ENCODE peak calls at places on chromosomes 12 and 14, in eight cellular contexts. One of them, this sample, is unnamed.
A peak's percentile ranks its signal among the peaks of the same experiment; 100 is the strongest.

GRCh38 chr14:55441286-55441685 is 870 bp upstream of the TBPL2 start:
- DNase-seq in left ventricle myocardium inferior: no peak
- DNase-seq in stimulated activated CD8-positive, alpha-beta memory T cell treated with anti-CD3 and anti-CD28 coated beads, Interleukin-7, amount 100 ng/mL, for 1 hour: no peak
- DNase-seq in stimulated activated CD4-positive, alpha-beta T cell treated with anti-CD3 and anti-CD28 coated beads, Interleukin-1b, Interleukin-23, amount 100 ng/mL, for 1 hour: no peak
- DNase-seq in activated CD8-positive, alpha-beta memory T cell treated with anti-CD3 and anti-CD28 coated beads for 4 hours: no peak
- DNase-seq in GM04504: no peak
- DNase-seq in cardiac muscle cell: no peak
- DNase-seq in stomach: no peak
- DNase-seq in this sample: no peak

GRCh38 chr12:131117438-131118245 is 163.9 kb downstream of the ADGRD1 start:
- DNase-seq in cardiac muscle cell: no peak
- DNase-seq in GM04504: no peak
- DNase-seq in activated CD8-positive, alpha-beta memory T cell treated with anti-CD3 and anti-CD28 coated beads for 4 hours: no peak
- DNase-seq in stimulated activated CD8-positive, alpha-beta memory T cell treated with anti-CD3 and anti-CD28 coated beads, Interleukin-7, amount 100 ng/mL, for 1 hour: no peak
- DNase-seq in stomach: no peak
- DNase-seq in left ventricle myocardium inferior: no peak
- DNase-seq in stimulated activated CD4-positive, alpha-beta T cell treated with anti-CD3 and anti-CD28 coated beads, Interleukin-1b, Interleukin-23, amount 100 ng/mL, for 1 hour: no peak
- DNase-seq in this sample: no peak

GRCh38 chr12:84996759-84997158 is 39.3 kb downstream of the TSPAN19 start:
- DNase-seq in cardiac muscle cell: no peak
- DNase-seq in GM04504: no peak
- DNase-seq in stimulated activated CD4-positive, alpha-beta T cell treated with anti-CD3 and anti-CD28 coated beads, Interleukin-1b, Interleukin-23, amount 100 ng/mL, for 1 hour: no peak
- DNase-seq in activated CD8-positive, alpha-beta memory T cell treated with anti-CD3 and anti-CD28 coated beads for 4 hours: no peak
- DNase-seq in stomach: no peak
- DNase-seq in stimulated activated CD8-positive, alpha-beta memory T cell treated with anti-CD3 and anti-CD28 coated beads, Interleukin-7, amount 100 ng/mL, for 1 hour: no peak
- DNase-seq in left ventricle myocardium inferior: no peak
- DNase-seq in this sample: no peak

GRCh38 chr14:88933203-88933602 is 108.8 kb downstream of the TTC8 start:
- DNase-seq in stomach: no peak
- DNase-seq in stimulated activated CD4-positive, alpha-beta T cell treated with anti-CD3 and anti-CD28 coated beads, Interleukin-1b, Interleukin-23, amount 100 ng/mL, for 1 hour: no peak
- DNase-seq in stimulated activated CD8-positive, alpha-beta memory T cell treated with anti-CD3 and anti-CD28 coated beads, Interleukin-7, amount 100 ng/mL, for 1 hour: no peak
- DNase-seq in left ventricle myocardium inferior: no peak
- DNase-seq in cardiac muscle cell: peak; percentile 11
- DNase-seq in activated CD8-positive, alpha-beta memory T cell treated with anti-CD3 and anti-CD28 coated beads for 4 hours: no peak
- DNase-seq in GM04504: no peak
- DNase-seq in this sample: no peak

GRCh38 chr14:63677891-63678379 is 36.3 kb upstream of the WDR89 start:
- DNase-seq in GM04504: peak; percentile 69
- DNase-seq in cardiac muscle cell: peak; percentile 44
- DNase-seq in stimulated activated CD4-positive, alpha-beta T cell treated with anti-CD3 and anti-CD28 coated beads, Interleukin-1b, Interleukin-23, amount 100 ng/mL, for 1 hour: no peak
- DNase-seq in left ventricle myocardium inferior: no peak
- DNase-seq in activated CD8-positive, alpha-beta memory T cell treated with anti-CD3 and anti-CD28 coated beads for 4 hours: no peak
- DNase-seq in stimulated activated CD8-positive, alpha-beta memory T cell treated with anti-CD3 and anti-CD28 coated beads, Interleukin-7, amount 100 ng/mL, for 1 hour: no peak
- DNase-seq in stomach: no peak
- DNase-seq in this sample: no peak

GRCh38 chr14:68146812-68147211 is 327.2 kb downstream of the RAD51B start:
- DNase-seq in GM04504: peak; percentile 91
- DNase-seq in stomach: no peak
- DNase-seq in stimulated activated CD8-positive, alpha-beta memory T cell treated with anti-CD3 and anti-CD28 coated beads, Interleukin-7, amount 100 ng/mL, for 1 hour: no peak
- DNase-seq in left ventricle myocardium inferior: no peak
- DNase-seq in activated CD8-positive, alpha-beta memory T cell treated with anti-CD3 and anti-CD28 coated beads for 4 hours: no peak
- DNase-seq in cardiac muscle cell: peak; percentile 97
- DNase-seq in stimulated activated CD4-positive, alpha-beta T cell treated with anti-CD3 and anti-CD28 coated beads, Interleukin-1b, Interleukin-23, amount 100 ng/mL, for 1 hour: no peak
- DNase-seq in this sample: no peak

GRCh38 chr12:32069071-32069470 is 37.6 kb upstream of the BICD1 start:
- DNase-seq in GM04504: no peak
- DNase-seq in activated CD8-positive, alpha-beta memory T cell treated with anti-CD3 and anti-CD28 coated beads for 4 hours: no peak
- DNase-seq in stimulated activated CD4-positive, alpha-beta T cell treated with anti-CD3 and anti-CD28 coated beads, Interleukin-1b, Interleukin-23, amount 100 ng/mL, for 1 hour: no peak
- DNase-seq in left ventricle myocardium inferior: no peak
- DNase-seq in stimulated activated CD8-positive, alpha-beta memory T cell treated with anti-CD3 and anti-CD28 coated beads, Interleukin-7, amount 100 ng/mL, for 1 hour: no peak
- DNase-seq in cardiac muscle cell: no peak
- DNase-seq in stomach: no peak
- DNase-seq in this sample: no peak

GRCh38 chr14:31968107-31968810 is 108.8 kb upstream of the ARHGAP5 start:
- DNase-seq in stimulated activated CD8-positive, alpha-beta memory T cell treated with anti-CD3 and anti-CD28 coated beads, Interleukin-7, amount 100 ng/mL, for 1 hour: no peak
- DNase-seq in stimulated activated CD4-positive, alpha-beta T cell treated with anti-CD3 and anti-CD28 coated beads, Interleukin-1b, Interleukin-23, amount 100 ng/mL, for 1 hour: no peak
- DNase-seq in left ventricle myocardium inferior: no peak
- DNase-seq in cardiac muscle cell: peak; percentile 37
- DNase-seq in GM04504: peak; percentile 34
- DNase-seq in activated CD8-positive, alpha-beta memory T cell treated with anti-CD3 and anti-CD28 coated beads for 4 hours: no peak
- DNase-seq in stomach: no peak
- DNase-seq in this sample: no peak

GRCh38 chr12:119808441-119808840 is 68.7 kb downstream of the CIT start:
- DNase-seq in activated CD8-positive, alpha-beta memory T cell treated with anti-CD3 and anti-CD28 coated beads for 4 hours: no peak
- DNase-seq in left ventricle myocardium inferior: no peak
- DNase-seq in stomach: no peak
- DNase-seq in cardiac muscle cell: no peak
- DNase-seq in stimulated activated CD8-positive, alpha-beta memory T cell treated with anti-CD3 and anti-CD28 coated beads, Interleukin-7, amount 100 ng/mL, for 1 hour: no peak
- DNase-seq in stimulated activated CD4-positive, alpha-beta T cell treated with anti-CD3 and anti-CD28 coated beads, Interleukin-1b, Interleukin-23, amount 100 ng/mL, for 1 hour: no peak
- DNase-seq in GM04504: peak; percentile 49
- DNase-seq in this sample: no peak

GRCh38 chr14:85280074-85280473 is 249.9 kb upstream of the FLRT2 start:
- DNase-seq in stimulated activated CD4-positive, alpha-beta T cell treated with anti-CD3 and anti-CD28 coated beads, Interleukin-1b, Interleukin-23, amount 100 ng/mL, for 1 hour: no peak
- DNase-seq in GM04504: no peak
- DNase-seq in stomach: no peak
- DNase-seq in cardiac muscle cell: no peak
- DNase-seq in stimulated activated CD8-positive, alpha-beta memory T cell treated with anti-CD3 and anti-CD28 coated beads, Interleukin-7, amount 100 ng/mL, for 1 hour: no peak
- DNase-seq in activated CD8-positive, alpha-beta memory T cell treated with anti-CD3 and anti-CD28 coated beads for 4 hours: no peak
- DNase-seq in left ventricle myocardium inferior: no peak
- DNase-seq in this sample: no peak

GRCh38 chr12:50057896-50058670 is 687 bp downstream of the ASIC1 start:
- DNase-seq in stimulated activated CD8-positive, alpha-beta memory T cell treated with anti-CD3 and anti-CD28 coated beads, Interleukin-7, amount 100 ng/mL, for 1 hour: no peak
- DNase-seq in stomach: no peak
- DNase-seq in stimulated activated CD4-positive, alpha-beta T cell treated with anti-CD3 and anti-CD28 coated beads, Interleukin-1b, Interleukin-23, amount 100 ng/mL, for 1 hour: no peak
- DNase-seq in cardiac muscle cell: no peak
- DNase-seq in left ventricle myocardium inferior: no peak
- DNase-seq in GM04504: no peak
- DNase-seq in activated CD8-positive, alpha-beta memory T cell treated with anti-CD3 and anti-CD28 coated beads for 4 hours: no peak
- DNase-seq in this sample: no peak

GRCh38 chr12:93714382-93714781 is 37.2 kb downstream of the CRADD start:
- DNase-seq in cardiac muscle cell: no peak
- DNase-seq in stimulated activated CD8-positive, alpha-beta memory T cell treated with anti-CD3 and anti-CD28 coated beads, Interleukin-7, amount 100 ng/mL, for 1 hour: no peak
- DNase-seq in left ventricle myocardium inferior: no peak
- DNase-seq in GM04504: peak; percentile 51
- DNase-seq in activated CD8-positive, alpha-beta memory T cell treated with anti-CD3 and anti-CD28 coated beads for 4 hours: no peak
- DNase-seq in stomach: no peak
- DNase-seq in stimulated activated CD4-positive, alpha-beta T cell treated with anti-CD3 and anti-CD28 coated beads, Interleukin-1b, Interleukin-23, amount 100 ng/mL, for 1 hour: no peak
- DNase-seq in this sample: no peak

GRCh38 chr12:52208424-52209165 is 16.8 kb upstream of the KRT80 start:
- DNase-seq in stomach: no peak
- DNase-seq in cardiac muscle cell: no peak
- DNase-seq in stimulated activated CD4-positive, alpha-beta T cell treated with anti-CD3 and anti-CD28 coated beads, Interleukin-1b, Interleukin-23, amount 100 ng/mL, for 1 hour: no peak
- DNase-seq in left ventricle myocardium inferior: no peak
- DNase-seq in stimulated activated CD8-positive, alpha-beta memory T cell treated with anti-CD3 and anti-CD28 coated beads, Interleukin-7, amount 100 ng/mL, for 1 hour: no peak
- DNase-seq in GM04504: no peak
- DNase-seq in activated CD8-positive, alpha-beta memory T cell treated with anti-CD3 and anti-CD28 coated beads for 4 hours: no peak
- DNase-seq in this sample: no peak

GRCh38 chr12:103832048-103832798 is 8.8 kb downstream of the NT5DC3 start:
- DNase-seq in activated CD8-positive, alpha-beta memory T cell treated with anti-CD3 and anti-CD28 coated beads for 4 hours: no peak
- DNase-seq in left ventricle myocardium inferior: no peak
- DNase-seq in stomach: no peak
- DNase-seq in stimulated activated CD4-positive, alpha-beta T cell treated with anti-CD3 and anti-CD28 coated beads, Interleukin-1b, Interleukin-23, amount 100 ng/mL, for 1 hour: no peak
- DNase-seq in GM04504: no peak
- DNase-seq in stimulated activated CD8-positive, alpha-beta memory T cell treated with anti-CD3 and anti-CD28 coated beads, Interleukin-7, amount 100 ng/mL, for 1 hour: no peak
- DNase-seq in cardiac muscle cell: no peak
- DNase-seq in this sample: no peak

GRCh38 chr12:24728366-24728765 is 220.5 kb downstream of the BCAT1 start:
- DNase-seq in activated CD8-positive, alpha-beta memory T cell treated with anti-CD3 and anti-CD28 coated beads for 4 hours: no peak
- DNase-seq in stimulated activated CD4-positive, alpha-beta T cell treated with anti-CD3 and anti-CD28 coated beads, Interleukin-1b, Interleukin-23, amount 100 ng/mL, for 1 hour: no peak
- DNase-seq in stomach: no peak
- DNase-seq in stimulated activated CD8-positive, alpha-beta memory T cell treated with anti-CD3 and anti-CD28 coated beads, Interleukin-7, amount 100 ng/mL, for 1 hour: no peak
- DNase-seq in GM04504: no peak
- DNase-seq in cardiac muscle cell: peak; percentile 62
- DNase-seq in left ventricle myocardium inferior: no peak
- DNase-seq in this sample: no peak

GRCh38 chr12:80269953-80270552 is 170.7 kb downstream of the OTOGL start:
- DNase-seq in cardiac muscle cell: peak; percentile 66
- DNase-seq in left ventricle myocardium inferior: no peak
- DNase-seq in stimulated activated CD4-positive, alpha-beta T cell treated with anti-CD3 and anti-CD28 coated beads, Interleukin-1b, Interleukin-23, amount 100 ng/mL, for 1 hour: no peak
- DNase-seq in stimulated activated CD8-positive, alpha-beta memory T cell treated with anti-CD3 and anti-CD28 coated beads, Interleukin-7, amount 100 ng/mL, for 1 hour: no peak
- DNase-seq in activated CD8-positive, alpha-beta memory T cell treated with anti-CD3 and anti-CD28 coated beads for 4 hours: no peak
- DNase-seq in GM04504: no peak
- DNase-seq in stomach: no peak
- DNase-seq in this sample: peak; percentile 26

GRCh38 chr12:104669851-104670337 is 213.1 kb downstream of the CHST11 start:
- DNase-seq in cardiac muscle cell: peak; percentile 67
- DNase-seq in left ventricle myocardium inferior: peak; percentile 59
- DNase-seq in stimulated activated CD4-positive, alpha-beta T cell treated with anti-CD3 and anti-CD28 coated beads, Interleukin-1b, Interleukin-23, amount 100 ng/mL, for 1 hour: no peak
- DNase-seq in activated CD8-positive, alpha-beta memory T cell treated with anti-CD3 and anti-CD28 coated beads for 4 hours: no peak
- DNase-seq in stimulated activated CD8-positive, alpha-beta memory T cell treated with anti-CD3 and anti-CD28 coated beads, Interleukin-7, amount 100 ng/mL, for 1 hour: no peak
- DNase-seq in stomach: peak; percentile 59
- DNase-seq in GM04504: no peak
- DNase-seq in this sample: no peak

GRCh38 chr12:119115296-119115905 is 63.3 kb upstream of the HSPB8 start:
- DNase-seq in activated CD8-positive, alpha-beta memory T cell treated with anti-CD3 and anti-CD28 coated beads for 4 hours: no peak
- DNase-seq in stimulated activated CD8-positive, alpha-beta memory T cell treated with anti-CD3 and anti-CD28 coated beads, Interleukin-7, amount 100 ng/mL, for 1 hour: no peak
- DNase-seq in cardiac muscle cell: peak; percentile 62
- DNase-seq in left ventricle myocardium inferior: no peak
- DNase-seq in stimulated activated CD4-positive, alpha-beta T cell treated with anti-CD3 and anti-CD28 coated beads, Interleukin-1b, Interleukin-23, amount 100 ng/mL, for 1 hour: no peak
- DNase-seq in stomach: no peak
- DNase-seq in GM04504: peak; percentile 7
- DNase-seq in this sample: peak; percentile 29

GRCh38 chr12:10191865-10192264 is 13.0 kb downstream of the TMEM52B start:
- DNase-seq in cardiac muscle cell: no peak
- DNase-seq in stimulated activated CD8-positive, alpha-beta memory T cell treated with anti-CD3 and anti-CD28 coated beads, Interleukin-7, amount 100 ng/mL, for 1 hour: no peak
- DNase-seq in left ventricle myocardium inferior: no peak
- DNase-seq in stimulated activated CD4-positive, alpha-beta T cell treated with anti-CD3 and anti-CD28 coated beads, Interleukin-1b, Interleukin-23, amount 100 ng/mL, for 1 hour: no peak
- DNase-seq in activated CD8-positive, alpha-beta memory T cell treated with anti-CD3 and anti-CD28 coated beads for 4 hours: no peak
- DNase-seq in GM04504: peak; percentile 84
- DNase-seq in stomach: no peak
- DNase-seq in this sample: no peak

GRCh38 chr12:124632510-124632909 is 65.1 kb upstream of the NCOR2 start:
- DNase-seq in left ventricle myocardium inferior: no peak
- DNase-seq in stimulated activated CD8-positive, alpha-beta memory T cell treated with anti-CD3 and anti-CD28 coated beads, Interleukin-7, amount 100 ng/mL, for 1 hour: no peak
- DNase-seq in stomach: no peak
- DNase-seq in stimulated activated CD4-positive, alpha-beta T cell treated with anti-CD3 and anti-CD28 coated beads, Interleukin-1b, Interleukin-23, amount 100 ng/mL, for 1 hour: no peak
- DNase-seq in GM04504: no peak
- DNase-seq in activated CD8-positive, alpha-beta memory T cell treated with anti-CD3 and anti-CD28 coated beads for 4 hours: no peak
- DNase-seq in cardiac muscle cell: peak; percentile 51
- DNase-seq in this sample: no peak

GRCh38 chr12:41277019-41277770 is 89.1 kb downstream of the PDZRN4 start:
- DNase-seq in stimulated activated CD4-positive, alpha-beta T cell treated with anti-CD3 and anti-CD28 coated beads, Interleukin-1b, Interleukin-23, amount 100 ng/mL, for 1 hour: no peak
- DNase-seq in activated CD8-positive, alpha-beta memory T cell treated with anti-CD3 and anti-CD28 coated beads for 4 hours: no peak
- DNase-seq in left ventricle myocardium inferior: no peak
- DNase-seq in stomach: no peak
- DNase-seq in stimulated activated CD8-positive, alpha-beta memory T cell treated with anti-CD3 and anti-CD28 coated beads, Interleukin-7, amount 100 ng/mL, for 1 hour: no peak
- DNase-seq in GM04504: peak; percentile 6
- DNase-seq in cardiac muscle cell: peak; percentile 69
- DNase-seq in this sample: peak; percentile 56

GRCh38 chr14:42130809-42131208 is 524.1 kb downstream of the LRFN5 start:
- DNase-seq in cardiac muscle cell: no peak
- DNase-seq in stimulated activated CD8-positive, alpha-beta memory T cell treated with anti-CD3 and anti-CD28 coated beads, Interleukin-7, amount 100 ng/mL, for 1 hour: no peak
- DNase-seq in activated CD8-positive, alpha-beta memory T cell treated with anti-CD3 and anti-CD28 coated beads for 4 hours: no peak
- DNase-seq in left ventricle myocardium inferior: no peak
- DNase-seq in stomach: no peak
- DNase-seq in GM04504: no peak
- DNase-seq in stimulated activated CD4-positive, alpha-beta T cell treated with anti-CD3 and anti-CD28 coated beads, Interleukin-1b, Interleukin-23, amount 100 ng/mL, for 1 hour: no peak
- DNase-seq in this sample: no peak

GRCh38 chr12:26976687-26977086 is 37.5 kb downstream of the TM7SF3 start:
- DNase-seq in left ventricle myocardium inferior: no peak
- DNase-seq in stimulated activated CD4-positive, alpha-beta T cell treated with anti-CD3 and anti-CD28 coated beads, Interleukin-1b, Interleukin-23, amount 100 ng/mL, for 1 hour: no peak
- DNase-seq in stimulated activated CD8-positive, alpha-beta memory T cell treated with anti-CD3 and anti-CD28 coated beads, Interleukin-7, amount 100 ng/mL, for 1 hour: no peak
- DNase-seq in stomach: no peak
- DNase-seq in activated CD8-positive, alpha-beta memory T cell treated with anti-CD3 and anti-CD28 coated beads for 4 hours: no peak
- DNase-seq in cardiac muscle cell: no peak
- DNase-seq in GM04504: no peak
- DNase-seq in this sample: peak; percentile 26

GRCh38 chr12:31324845-31325523 is 966 bp downstream of the SINHCAF start:
- DNase-seq in stomach: peak; percentile 55
- DNase-seq in left ventricle myocardium inferior: peak; percentile 42
- DNase-seq in cardiac muscle cell: peak; percentile 67
- DNase-seq in stimulated activated CD8-positive, alpha-beta memory T cell treated with anti-CD3 and anti-CD28 coated beads, Interleukin-7, amount 100 ng/mL, for 1 hour: no peak
- DNase-seq in GM04504: no peak
- DNase-seq in stimulated activated CD4-positive, alpha-beta T cell treated with anti-CD3 and anti-CD28 coated beads, Interleukin-1b, Interleukin-23, amount 100 ng/mL, for 1 hour: peak; percentile 24
- DNase-seq in activated CD8-positive, alpha-beta memory T cell treated with anti-CD3 and anti-CD28 coated beads for 4 hours: peak; percentile 24
- DNase-seq in this sample: peak; percentile 34

GRCh38 chr12:12559699-12560296 is 2.9 kb downstream of the DUSP16 start:
- DNase-seq in activated CD8-positive, alpha-beta memory T cell treated with anti-CD3 and anti-CD28 coated beads for 4 hours: no peak
- DNase-seq in stomach: no peak
- DNase-seq in stimulated activated CD8-positive, alpha-beta memory T cell treated with anti-CD3 and anti-CD28 coated beads, Interleukin-7, amount 100 ng/mL, for 1 hour: no peak
- DNase-seq in left ventricle myocardium inferior: no peak
- DNase-seq in cardiac muscle cell: no peak
- DNase-seq in stimulated activated CD4-positive, alpha-beta T cell treated with anti-CD3 and anti-CD28 coated beads, Interleukin-1b, Interleukin-23, amount 100 ng/mL, for 1 hour: no peak
- DNase-seq in GM04504: no peak
- DNase-seq in this sample: no peak

GRCh38 chr12:77571127-77571526 is 259.6 kb upstream of the NAV3 start:
- DNase-seq in GM04504: no peak
- DNase-seq in cardiac muscle cell: no peak
- DNase-seq in activated CD8-positive, alpha-beta memory T cell treated with anti-CD3 and anti-CD28 coated beads for 4 hours: no peak
- DNase-seq in stimulated activated CD8-positive, alpha-beta memory T cell treated with anti-CD3 and anti-CD28 coated beads, Interleukin-7, amount 100 ng/mL, for 1 hour: no peak
- DNase-seq in stimulated activated CD4-positive, alpha-beta T cell treated with anti-CD3 and anti-CD28 coated beads, Interleukin-1b, Interleukin-23, amount 100 ng/mL, for 1 hour: no peak
- DNase-seq in stomach: no peak
- DNase-seq in left ventricle myocardium inferior: no peak
- DNase-seq in this sample: no peak

GRCh38 chr14:99360774-99361595 is 89.0 kb upstream of the BCL11B start:
- DNase-seq in cardiac muscle cell: no peak
- DNase-seq in stomach: no peak
- DNase-seq in activated CD8-positive, alpha-beta memory T cell treated with anti-CD3 and anti-CD28 coated beads for 4 hours: no peak
- DNase-seq in left ventricle myocardium inferior: no peak
- DNase-seq in stimulated activated CD8-positive, alpha-beta memory T cell treated with anti-CD3 and anti-CD28 coated beads, Interleukin-7, amount 100 ng/mL, for 1 hour: no peak
- DNase-seq in GM04504: no peak
- DNase-seq in stimulated activated CD4-positive, alpha-beta T cell treated with anti-CD3 and anti-CD28 coated beads, Interleukin-1b, Interleukin-23, amount 100 ng/mL, for 1 hour: no peak
- DNase-seq in this sample: no peak

GRCh38 chr12:93773122-93773871 is 96.1 kb downstream of the CRADD start:
- DNase-seq in activated CD8-positive, alpha-beta memory T cell treated with anti-CD3 and anti-CD28 coated beads for 4 hours: peak; percentile 53
- DNase-seq in stomach: no peak
- DNase-seq in stimulated activated CD8-positive, alpha-beta memory T cell treated with anti-CD3 and anti-CD28 coated beads, Interleukin-7, amount 100 ng/mL, for 1 hour: no peak
- DNase-seq in GM04504: no peak
- DNase-seq in left ventricle myocardium inferior: no peak
- DNase-seq in stimulated activated CD4-positive, alpha-beta T cell treated with anti-CD3 and anti-CD28 coated beads, Interleukin-1b, Interleukin-23, amount 100 ng/mL, for 1 hour: peak; percentile 23
- DNase-seq in cardiac muscle cell: peak; percentile 76
- DNase-seq in this sample: no peak

GRCh38 chr14:30798516-30798915 is 75.8 kb upstream of the COCH start:
- DNase-seq in GM04504: no peak
- DNase-seq in stomach: no peak
- DNase-seq in activated CD8-positive, alpha-beta memory T cell treated with anti-CD3 and anti-CD28 coated beads for 4 hours: no peak
- DNase-seq in stimulated activated CD4-positive, alpha-beta T cell treated with anti-CD3 and anti-CD28 coated beads, Interleukin-1b, Interleukin-23, amount 100 ng/mL, for 1 hour: no peak
- DNase-seq in left ventricle myocardium inferior: no peak
- DNase-seq in stimulated activated CD8-positive, alpha-beta memory T cell treated with anti-CD3 and anti-CD28 coated beads, Interleukin-7, amount 100 ng/mL, for 1 hour: no peak
- DNase-seq in cardiac muscle cell: no peak
- DNase-seq in this sample: no peak

GRCh38 chr12:116217045-116217444 is 60.4 kb downstream of the MED13L start:
- DNase-seq in cardiac muscle cell: no peak
- DNase-seq in GM04504: no peak
- DNase-seq in stomach: no peak
- DNase-seq in stimulated activated CD8-positive, alpha-beta memory T cell treated with anti-CD3 and anti-CD28 coated beads, Interleukin-7, amount 100 ng/mL, for 1 hour: no peak
- DNase-seq in activated CD8-positive, alpha-beta memory T cell treated with anti-CD3 and anti-CD28 coated beads for 4 hours: no peak
- DNase-seq in left ventricle myocardium inferior: no peak
- DNase-seq in stimulated activated CD4-positive, alpha-beta T cell treated with anti-CD3 and anti-CD28 coated beads, Interleukin-1b, Interleukin-23, amount 100 ng/mL, for 1 hour: no peak
- DNase-seq in this sample: no peak

GRCh38 chr14:25094171-25094907 is 44.4 kb upstream of the STXBP6 start:
- DNase-seq in stimulated activated CD4-positive, alpha-beta T cell treated with anti-CD3 and anti-CD28 coated beads, Interleukin-1b, Interleukin-23, amount 100 ng/mL, for 1 hour: no peak
- DNase-seq in GM04504: no peak
- DNase-seq in left ventricle myocardium inferior: no peak
- DNase-seq in stimulated activated CD8-positive, alpha-beta memory T cell treated with anti-CD3 and anti-CD28 coated beads, Interleukin-7, amount 100 ng/mL, for 1 hour: no peak
- DNase-seq in stomach: no peak
- DNase-seq in activated CD8-positive, alpha-beta memory T cell treated with anti-CD3 and anti-CD28 coated beads for 4 hours: no peak
- DNase-seq in cardiac muscle cell: no peak
- DNase-seq in this sample: no peak

GRCh38 chr12:124398578-124399227 is 103.8 kb downstream of the RFLNA start:
- DNase-seq in stimulated activated CD4-positive, alpha-beta T cell treated with anti-CD3 and anti-CD28 coated beads, Interleukin-1b, Interleukin-23, amount 100 ng/mL, for 1 hour: no peak
- DNase-seq in activated CD8-positive, alpha-beta memory T cell treated with anti-CD3 and anti-CD28 coated beads for 4 hours: no peak
- DNase-seq in stomach: peak; percentile 48
- DNase-seq in stimulated activated CD8-positive, alpha-beta memory T cell treated with anti-CD3 and anti-CD28 coated beads, Interleukin-7, amount 100 ng/mL, for 1 hour: no peak
- DNase-seq in cardiac muscle cell: peak; percentile 71
- DNase-seq in left ventricle myocardium inferior: peak; percentile 77
- DNase-seq in GM04504: no peak
- DNase-seq in this sample: peak; percentile 31

GRCh38 chr12:52837341-52837741 is 3.2 kb upstream of the KRT79 start:
- DNase-seq in stimulated activated CD4-positive, alpha-beta T cell treated with anti-CD3 and anti-CD28 coated beads, Interleukin-1b, Interleukin-23, amount 100 ng/mL, for 1 hour: no peak
- DNase-seq in stimulated activated CD8-positive, alpha-beta memory T cell treated with anti-CD3 and anti-CD28 coated beads, Interleukin-7, amount 100 ng/mL, for 1 hour: no peak
- DNase-seq in stomach: no peak
- DNase-seq in cardiac muscle cell: peak; percentile 88
- DNase-seq in activated CD8-positive, alpha-beta memory T cell treated with anti-CD3 and anti-CD28 coated beads for 4 hours: no peak
- DNase-seq in left ventricle myocardium inferior: no peak
- DNase-seq in GM04504: peak; percentile 31
- DNase-seq in this sample: no peak

GRCh38 chr12:24709201-24709600 is 239.7 kb downstream of the BCAT1 start:
- DNase-seq in stomach: no peak
- DNase-seq in cardiac muscle cell: peak; percentile 39
- DNase-seq in stimulated activated CD4-positive, alpha-beta T cell treated with anti-CD3 and anti-CD28 coated beads, Interleukin-1b, Interleukin-23, amount 100 ng/mL, for 1 hour: no peak
- DNase-seq in GM04504: no peak
- DNase-seq in left ventricle myocardium inferior: no peak
- DNase-seq in activated CD8-positive, alpha-beta memory T cell treated with anti-CD3 and anti-CD28 coated beads for 4 hours: no peak
- DNase-seq in stimulated activated CD8-positive, alpha-beta memory T cell treated with anti-CD3 and anti-CD28 coated beads, Interleukin-7, amount 100 ng/mL, for 1 hour: no peak
- DNase-seq in this sample: no peak

This sample was measured in globus pallidus.